ENCODE peak calls at places on chromosomes 11 and 22, in ten cellular contexts. M, C, A, K, E, L, G, R, O and I are unnamed samples.

GRCh38 chr22:39185601-39186012 is 33.1 kb upstream of the CBX7 start:
- DNase-seq in L (peak), M (peak), G (no peak), R (peak), E (no peak), K (peak), A (peak), C (no peak), O (no peak), I (no peak)

GRCh38 chr11:129592191-129592590 is 216.5 kb downstream of the BARX2 start:
- DNase-seq in R (no peak), L (no peak), M (no peak), K (no peak), O (no peak), C (no peak), A (no peak), G (no peak), E (no peak), I (no peak)

GRCh38 chr22:47994045-47994444 is 1231.6 kb downstream of the TBC1D22A start:
- DNase-seq in G (no peak), E (no peak), M (no peak), A (no peak), O (no peak), R (no peak), K (no peak), C (no peak), L (no peak), I (no peak)

GRCh38 chr11:118434123-118434552 is 2.2 kb upstream of the KMT2A start:
- DNase-seq in K (no peak), M (no peak), E (no peak), A (no peak), G (no peak), O (no peak), R (no peak), L (peak), C (no peak), I (no peak)

GRCh38 chr22:29093501-29093921 is 20.7 kb downstream of the KREMEN1 start:
- DNase-seq in A (no peak), M (no peak), G (no peak), R (no peak), C (no peak), O (no peak), L (peak), K (peak), E (no peak), I (no peak)

GRCh38 chr22:19520007-19520406 is 4.2 kb downstream of the CLDN5 start:
- DNase-seq in K (no peak), C (no peak), E (no peak), G (no peak), L (no peak), R (no peak), O (no peak), A (no peak), M (no peak), I (no peak)

GRCh38 chr22:42080287-42080686 is 787 bp downstream of the SMDT1 start:
- DNase-seq in L (peak), E (no peak), C (no peak), K (no peak), R (no peak), M (no peak), G (no peak), A (peak), O (no peak), I (no peak)

GRCh38 chr11:64739871-64740270 is 4.1 kb downstream of the RASGRP2 start:
- DNase-seq in K (no peak), G (no peak), A (no peak), L (no peak), M (no peak), C (no peak), E (no peak), O (no peak), R (no peak), I (no peak)

GRCh38 chr11:96221244-96222070 is 121.5 kb downstream of the MAML2 start:
- DNase-seq in R (no peak), O (no peak), K (no peak), G (no peak), C (no peak), M (no peak), L (no peak), E (no peak), A (no peak), I (no peak)

GRCh38 chr11:112364962-112365481 is 104.4 kb upstream of the PLET1 start:
- DNase-seq in R (no peak), C (no peak), E (no peak), O (no peak), M (no peak), A (peak), G (no peak), K (no peak), L (peak), I (no peak)

GRCh38 chr11:1667906-1668305 is 29.1 kb upstream of the KRTAP5-6 start:
- DNase-seq in O (no peak), R (peak), C (no peak), E (no peak), K (no peak), G (no peak), M (no peak), L (no peak), A (no peak), I (no peak)

GRCh38 chr22:24001314-24001713 is 3.9 kb downstream of the GSTT4 start:
- DNase-seq in G (no peak), L (no peak), E (no peak), R (no peak), M (no peak), O (peak), C (no peak), K (no peak), A (no peak), I (no peak)

GRCh38 chr11:83020942-83021779 is 50.5 kb downstream of the RAB30 start:
- DNase-seq in A (no peak), E (no peak), O (no peak), R (no peak), G (no peak), L (no peak), C (no peak), K (no peak), M (no peak), I (no peak)

GRCh38 chr22:39341179-39341578 is 8.6 kb upstream of the SYNGR1 start:
- DNase-seq in L (no peak), K (no peak), G (no peak), O (no peak), R (no peak), E (no peak), C (no peak), A (no peak), M (no peak), I (no peak)

GRCh38 chr22:20392983-20393704 is 807 bp upstream of the ZNF74 start:
- DNase-seq in E (no peak), R (no peak), O (no peak), G (no peak), A (no peak), C (no peak), M (no peak), K (no peak), L (no peak), I (no peak)